ENCODE peak calls at places on chromosomes 3 and 15, in five cellular contexts. Q is hypothalamus, D is cardiac fibroblast, X is NCI-H446 treated with DMSO at 0.1 percent for 48 hours, E is caudate nucleus. G is an unnamed sample.

GRCh38 chr3:27507515-27508266 is 23.5 kb upstream of the SLC4A7 start:
- DNase-seq in X (no peak), D (peak; percentile 55), Q (no peak), E (no peak), G (peak; percentile 71)

GRCh38 chr3:87167634-87168456 is 59.3 kb upstream of the CHMP2B start:
- DNase-seq in Q (no peak), E (no peak), D (peak; percentile 80), X (no peak), G (peak; percentile 77)

GRCh38 chr3:168654700-168655099 is 559.0 kb upstream of the GOLIM4 start:
- DNase-seq in E (no peak), Q (no peak), X (no peak), D (no peak), G (no peak)

GRCh38 chr3:50675179-50676030 is 678 bp downstream of the DOCK3 start:
- DNase-seq in E (peak; percentile 39), D (no peak), Q (peak; percentile 52), X (no peak), G (no peak)

GRCh38 chr15:29685156-29686078 is 136.9 kb downstream of the TJP1 start:
- DNase-seq in E (no peak), Q (no peak), D (peak; percentile 71), X (no peak), G (peak; percentile 59)

GRCh38 chr3:66449411-66449931 is 51.4 kb downstream of the LRIG1 start:
- DNase-seq in D (no peak), X (peak; percentile 13), E (no peak), Q (no peak), G (peak; percentile 66)

GRCh38 chr15:101124731-101125558 is 126.9 kb downstream of the CHSY1 start:
- DNase-seq in E (no peak), Q (no peak), D (peak; percentile 98), X (no peak), G (peak; percentile 82)

GRCh38 chr3:140206196-140207040 is 271.4 kb downstream of the CLSTN2 start:
- DNase-seq in Q (no peak), E (no peak), D (peak; percentile 36), X (peak; percentile 23), G (peak; percentile 27)

GRCh38 chr3:127903596-127903995 is 11.4 kb upstream of the KBTBD12 start:
- DNase-seq in Q (no peak), D (no peak), X (no peak), E (no peak), G (no peak)

GRCh38 chr15:76163429-76164020 is 103.7 kb downstream of the TMEM266 start:
- DNase-seq in D (peak; percentile 85), E (no peak), Q (no peak), X (peak; percentile 53), G (peak; percentile 85)

GRCh38 chr15:74245342-74245931 is 9.3 kb downstream of the CCDC33 start:
- DNase-seq in X (peak; percentile 69), D (no peak), Q (no peak), E (peak; percentile 36), G (no peak)

GRCh38 chr3:124592658-124593441 is 137.4 kb upstream of the UMPS start:
- DNase-seq in E (no peak), Q (no peak), D (no peak), X (no peak), G (no peak)

GRCh38 chr3:171286580-171287249 is 173.5 kb downstream of the TNIK start:
- DNase-seq in X (no peak), E (no peak), Q (no peak), D (peak; percentile 88), G (peak; percentile 80)

GRCh38 chr3:53350652-53351051 is 3.3 kb upstream of the DCP1A start:
- DNase-seq in X (no peak), D (peak; percentile 34), E (no peak), Q (no peak), G (peak; percentile 59)

GRCh38 chr3:126646662-126647061 is 8.3 kb downstream of the TXNRD3 start:
- DNase-seq in E (no peak), D (no peak), X (no peak), Q (no peak), G (peak; percentile 28)

GRCh38 chr3:44055951-44056350 is 185.7 kb upstream of the TOPAZ1 start:
- DNase-seq in Q (no peak), E (no peak), D (no peak), X (no peak), G (peak; percentile 69)

GRCh38 chr15:99568548-99569352 is 3.0 kb downstream of the MEF2A start:
- DNase-seq in E (no peak), Q (no peak), X (no peak), D (peak; percentile 67), G (peak; percentile 53)

GRCh38 chr15:31442203-31443090 is 115.8 kb downstream of the KLF13 start:
- DNase-seq in E (no peak), D (peak; percentile 99), Q (no peak), X (no peak), G (peak; percentile 89)

GRCh38 chr3:81289676-81290075 is 471.8 kb downstream of the GBE1 start:
- DNase-seq in Q (no peak), E (no peak), X (no peak), D (peak; percentile 11), G (peak; percentile 53)

GRCh38 chr3:171028779-171029232 is 2.3 kb upstream of the SLC2A2 start:
- DNase-seq in E (no peak), X (no peak), D (peak; percentile 95), Q (no peak), G (peak; percentile 97)

GRCh38 chr3:9947025-9947995 is 4.9 kb downstream of the PRRT3 start:
- DNase-seq in D (peak; percentile 74), E (no peak), Q (peak; percentile 58), X (no peak), G (peak; percentile 50)

GRCh38 chr3:165273411-165273810 is 77.2 kb upstream of the SLITRK3 start:
- DNase-seq in X (no peak), E (no peak), D (no peak), Q (no peak), G (no peak)

GRCh38 chr3:164912916-164913315 is 165.4 kb downstream of the SI start:
- DNase-seq in Q (no peak), E (no peak), X (no peak), D (no peak), G (no peak)

GRCh38 chr3:94349310-94349848 is 286.5 kb downstream of the NSUN3 start:
- DNase-seq in D (no peak), Q (no peak), X (no peak), E (no peak), G (no peak)

GRCh38 chr3:13647314-13648059 is 98.6 kb downstream of the FBLN2 start:
- DNase-seq in E (no peak), Q (no peak), D (peak; percentile 23), X (no peak), G (peak; percentile 83)

GRCh38 chr15:52290329-52290728 is 5.3 kb downstream of the MYO5C start:
- DNase-seq in X (no peak), Q (no peak), D (no peak), E (no peak), G (no peak)